ENCODE peak calls at places on chromosome 1, in nine cellular contexts. One of them, this sample, is unnamed.

GRCh38 chr1:150579110-150579954 is at the start of gene MCL1:
- DNase-seq in prostate gland: peak
- DNase-seq in GM12865: peak
- DNase-seq in epithelial cell of esophagus: peak
- DNase-seq in fibroblast of lung: peak
- DNase-seq in Calu3: peak
- DNase-seq in left ventricle myocardium inferior: peak
- DNase-seq in CD8-positive, alpha-beta T cell: peak
- DNase-seq in mucosa of descending colon: peak
- DNase-seq in this sample: peak

GRCh38 chr1:43952731-43953350 is 6.1 kb downstream of the IPO13 start:
- DNase-seq in epithelial cell of esophagus: no peak
- DNase-seq in GM12865: no peak
- DNase-seq in fibroblast of lung: no peak
- DNase-seq in Calu3: no peak
- DNase-seq in mucosa of descending colon: no peak
- DNase-seq in left ventricle myocardium inferior: no peak
- DNase-seq in CD8-positive, alpha-beta T cell: no peak
- DNase-seq in prostate gland: no peak
- DNase-seq in this sample: no peak

GRCh38 chr1:5798151-5798730 is 194.0 kb downstream of the NPHP4 start:
- DNase-seq in epithelial cell of esophagus: no peak
- DNase-seq in GM12865: no peak
- DNase-seq in prostate gland: no peak
- DNase-seq in Calu3: no peak
- DNase-seq in mucosa of descending colon: no peak
- DNase-seq in fibroblast of lung: no peak
- DNase-seq in CD8-positive, alpha-beta T cell: no peak
- DNase-seq in left ventricle myocardium inferior: no peak
- DNase-seq in this sample: no peak

GRCh38 chr1:9293512-9294439 is 1.1 kb downstream of the SPSB1 start:
- DNase-seq in mucosa of descending colon: peak
- DNase-seq in Calu3: no peak
- DNase-seq in GM12865: peak
- DNase-seq in epithelial cell of esophagus: peak
- DNase-seq in prostate gland: no peak
- DNase-seq in left ventricle myocardium inferior: peak
- DNase-seq in fibroblast of lung: peak
- DNase-seq in CD8-positive, alpha-beta T cell: peak
- DNase-seq in this sample: peak

GRCh38 chr1:28591708-28592313 is at the start of gene RAB42:
- DNase-seq in epithelial cell of esophagus: no peak
- DNase-seq in fibroblast of lung: peak
- DNase-seq in CD8-positive, alpha-beta T cell: no peak
- DNase-seq in Calu3: no peak
- DNase-seq in mucosa of descending colon: peak
- DNase-seq in prostate gland: no peak
- DNase-seq in GM12865: no peak
- DNase-seq in left ventricle myocardium inferior: peak
- DNase-seq in this sample: peak

GRCh38 chr1:15231714-15232201 is 15.3 kb upstream of the FHAD1 start:
- DNase-seq in mucosa of descending colon: no peak
- DNase-seq in CD8-positive, alpha-beta T cell: no peak
- DNase-seq in fibroblast of lung: no peak
- DNase-seq in GM12865: peak
- DNase-seq in epithelial cell of esophagus: no peak
- DNase-seq in left ventricle myocardium inferior: no peak
- DNase-seq in Calu3: no peak
- DNase-seq in prostate gland: no peak
- DNase-seq in this sample: no peak

GRCh38 chr1:79497193-79497773 is 490.8 kb upstream of the ADGRL4 start:
- DNase-seq in CD8-positive, alpha-beta T cell: no peak
- DNase-seq in mucosa of descending colon: peak
- DNase-seq in Calu3: peak
- DNase-seq in prostate gland: no peak
- DNase-seq in fibroblast of lung: peak
- DNase-seq in GM12865: peak
- DNase-seq in epithelial cell of esophagus: peak
- DNase-seq in left ventricle myocardium inferior: no peak
- DNase-seq in this sample: peak

GRCh38 chr1:54227091-54227602 is 27.2 kb downstream of the MRPL37 start:
- DNase-seq in CD8-positive, alpha-beta T cell: no peak
- DNase-seq in epithelial cell of esophagus: peak
- DNase-seq in GM12865: no peak
- DNase-seq in mucosa of descending colon: no peak
- DNase-seq in prostate gland: no peak
- DNase-seq in fibroblast of lung: peak
- DNase-seq in Calu3: peak
- DNase-seq in left ventricle myocardium inferior: no peak
- DNase-seq in this sample: peak

GRCh38 chr1:110433803-110434202 is 17.1 kb upstream of the PROK1 start:
- DNase-seq in CD8-positive, alpha-beta T cell: no peak
- DNase-seq in fibroblast of lung: peak
- DNase-seq in left ventricle myocardium inferior: peak
- DNase-seq in epithelial cell of esophagus: peak
- DNase-seq in GM12865: peak
- DNase-seq in Calu3: peak
- DNase-seq in mucosa of descending colon: peak
- DNase-seq in prostate gland: no peak
- DNase-seq in this sample: peak

GRCh38 chr1:59332983-59333382 is 36.1 kb downstream of the FGGY start:
- DNase-seq in GM12865: peak
- DNase-seq in fibroblast of lung: peak
- DNase-seq in mucosa of descending colon: no peak
- DNase-seq in epithelial cell of esophagus: peak
- DNase-seq in Calu3: no peak
- DNase-seq in CD8-positive, alpha-beta T cell: no peak
- DNase-seq in left ventricle myocardium inferior: no peak
- DNase-seq in prostate gland: no peak
- DNase-seq in this sample: peak

GRCh38 chr1:19764848-19765247 is 34.9 kb downstream of the TMCO4 start:
- DNase-seq in CD8-positive, alpha-beta T cell: no peak
- DNase-seq in fibroblast of lung: peak
- DNase-seq in GM12865: peak
- DNase-seq in epithelial cell of esophagus: peak
- DNase-seq in mucosa of descending colon: no peak
- DNase-seq in Calu3: no peak
- DNase-seq in left ventricle myocardium inferior: no peak
- DNase-seq in prostate gland: no peak
- DNase-seq in this sample: no peak

GRCh38 chr1:112618721-112619517 is at the start of gene ST7L:
- DNase-seq in GM12865: peak
- DNase-seq in mucosa of descending colon: peak
- DNase-seq in CD8-positive, alpha-beta T cell: peak
- DNase-seq in prostate gland: peak
- DNase-seq in epithelial cell of esophagus: peak
- DNase-seq in fibroblast of lung: peak
- DNase-seq in Calu3: peak
- DNase-seq in left ventricle myocardium inferior: peak
- DNase-seq in this sample: peak

GRCh38 chr1:63790989-63791388 is 17.2 kb downstream of the ROR1 start:
- DNase-seq in mucosa of descending colon: no peak
- DNase-seq in left ventricle myocardium inferior: no peak
- DNase-seq in epithelial cell of esophagus: peak
- DNase-seq in Calu3: no peak
- DNase-seq in CD8-positive, alpha-beta T cell: no peak
- DNase-seq in prostate gland: no peak
- DNase-seq in fibroblast of lung: no peak
- DNase-seq in GM12865: no peak
- DNase-seq in this sample: no peak

GRCh38 chr1:186994816-186995361 is 166.1 kb downstream of the PLA2G4A start:
- DNase-seq in GM12865: peak
- DNase-seq in Calu3: no peak
- DNase-seq in fibroblast of lung: no peak
- DNase-seq in CD8-positive, alpha-beta T cell: no peak
- DNase-seq in epithelial cell of esophagus: no peak
- DNase-seq in prostate gland: no peak
- DNase-seq in left ventricle myocardium inferior: no peak
- DNase-seq in mucosa of descending colon: no peak
- DNase-seq in this sample: no peak
- TF ChIP-seq CTCF in GM12865: no peak
- TF ChIP-seq CTCF in Calu3: no peak
- TF ChIP-seq CTCF in fibroblast of lung: no peak
- TF ChIP-seq CTCF in CD8-positive, alpha-beta T cell: no peak
- TF ChIP-seq CTCF in epithelial cell of esophagus: no peak
- TF ChIP-seq CTCF in prostate gland: no peak
- TF ChIP-seq CTCF in left ventricle myocardium inferior: no peak
- TF ChIP-seq CTCF in mucosa of descending colon: no peak
- TF ChIP-seq CTCF in this sample: no peak

DNA sequence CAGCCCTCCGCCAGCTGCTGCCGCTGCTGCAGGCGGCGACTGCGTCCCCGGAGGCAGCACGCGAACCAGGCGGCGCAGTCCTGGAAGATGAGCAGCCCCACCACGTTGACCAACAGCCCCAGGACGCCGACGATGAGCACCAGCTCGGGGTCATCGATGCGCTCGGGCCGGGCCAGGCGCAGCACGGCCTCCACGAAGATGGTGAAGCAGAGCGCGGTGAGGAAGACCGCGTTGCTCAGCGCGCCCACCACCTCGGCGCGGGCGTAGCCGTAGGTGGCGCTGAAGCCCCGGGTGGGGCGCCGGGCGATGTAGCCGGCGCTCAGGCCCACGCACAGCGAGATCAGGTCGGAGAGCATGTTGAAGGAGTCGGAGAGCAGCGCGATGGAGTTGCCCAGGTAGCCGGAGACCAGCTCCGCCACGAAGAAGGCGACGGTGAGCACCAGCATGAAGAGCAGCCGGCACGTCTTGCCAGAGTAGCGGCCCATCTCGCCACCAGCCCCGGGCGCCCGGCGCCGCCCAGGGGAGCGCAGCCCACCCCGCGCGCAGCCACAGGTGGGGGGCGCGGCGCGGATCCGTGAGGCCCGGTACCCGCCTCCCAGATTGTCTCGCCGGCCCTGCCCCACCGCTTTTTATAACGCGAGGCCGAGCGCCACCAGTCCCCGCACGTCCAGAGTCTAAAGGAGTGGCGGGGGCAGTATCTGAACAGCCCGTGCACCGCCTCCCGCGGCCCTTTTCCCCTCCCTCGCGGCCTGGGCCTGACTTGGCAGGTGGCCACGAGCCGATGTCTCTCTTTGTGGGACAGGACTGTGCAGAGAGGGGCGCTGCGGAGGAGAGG is at the start of gene SLC30A10:
- DNase-seq in prostate gland: no peak
- DNase-seq in fibroblast of lung: peak
- DNase-seq in Calu3: peak
- DNase-seq in mucosa of descending colon: peak
- DNase-seq in GM12865: no peak
- DNase-seq in epithelial cell of esophagus: peak
- DNase-seq in CD8-positive, alpha-beta T cell: no peak
- DNase-seq in left ventricle myocardium inferior: no peak
- DNase-seq in this sample: peak
- TF ChIP-seq CTCF in prostate gland: no peak
- TF ChIP-seq CTCF in fibroblast of lung: no peak
- TF ChIP-seq CTCF in Calu3: no peak
- TF ChIP-seq CTCF in mucosa of descending colon: no peak
- TF ChIP-seq CTCF in GM12865: no peak
- TF ChIP-seq CTCF in epithelial cell of esophagus: no peak
- TF ChIP-seq CTCF in CD8-positive, alpha-beta T cell: no peak
- TF ChIP-seq CTCF in left ventricle myocardium inferior: no peak
- TF ChIP-seq CTCF in this sample: no peak

GRCh38 chr1:153968000-153968363 is 280 bp downstream of the CREB3L4 start:
- DNase-seq in prostate gland: peak
- DNase-seq in epithelial cell of esophagus: peak
- DNase-seq in GM12865: no peak
- DNase-seq in mucosa of descending colon: peak
- DNase-seq in Calu3: peak
- DNase-seq in left ventricle myocardium inferior: no peak
- DNase-seq in fibroblast of lung: no peak
- DNase-seq in CD8-positive, alpha-beta T cell: no peak
- DNase-seq in this sample: no peak
- TF ChIP-seq CTCF in prostate gland: no peak
- TF ChIP-seq CTCF in epithelial cell of esophagus: no peak
- TF ChIP-seq CTCF in GM12865: no peak
- TF ChIP-seq CTCF in mucosa of descending colon: no peak
- TF ChIP-seq CTCF in Calu3: no peak
- TF ChIP-seq CTCF in left ventricle myocardium inferior: no peak
- TF ChIP-seq CTCF in fibroblast of lung: no peak
- TF ChIP-seq CTCF in CD8-positive, alpha-beta T cell: no peak
- TF ChIP-seq CTCF in this sample: no peak

GRCh38 chr1:23979387-23980005 is 631 bp downstream of the SRSF10 start:
- DNase-seq in CD8-positive, alpha-beta T cell: no peak
- DNase-seq in Calu3: no peak
- DNase-seq in epithelial cell of esophagus: no peak
- DNase-seq in GM12865: no peak
- DNase-seq in left ventricle myocardium inferior: no peak
- DNase-seq in fibroblast of lung: no peak
- DNase-seq in prostate gland: no peak
- DNase-seq in mucosa of descending colon: no peak
- DNase-seq in this sample: no peak

GRCh38 chr1:23978825-23979224 is 1.3 kb downstream of the SRSF10 start:
- DNase-seq in Calu3: no peak
- DNase-seq in GM12865: no peak
- DNase-seq in left ventricle myocardium inferior: no peak
- DNase-seq in fibroblast of lung: no peak
- DNase-seq in prostate gland: no peak
- DNase-seq in epithelial cell of esophagus: no peak
- DNase-seq in mucosa of descending colon: no peak
- DNase-seq in CD8-positive, alpha-beta T cell: no peak
- DNase-seq in this sample: no peak

GRCh38 chr1:23977854-23978191 is 2.3 kb downstream of the SRSF10 start:
- DNase-seq in Calu3: no peak
- DNase-seq in epithelial cell of esophagus: no peak
- DNase-seq in left ventricle myocardium inferior: no peak
- DNase-seq in CD8-positive, alpha-beta T cell: no peak
- DNase-seq in prostate gland: no peak
- DNase-seq in GM12865: no peak
- DNase-seq in fibroblast of lung: peak
- DNase-seq in mucosa of descending colon: no peak
- DNase-seq in this sample: no peak

GRCh38 chr1:23980725-23981063 is 567 bp upstream of the SRSF10 start:
- DNase-seq in epithelial cell of esophagus: peak
- DNase-seq in CD8-positive, alpha-beta T cell: peak
- DNase-seq in GM12865: peak
- DNase-seq in mucosa of descending colon: peak
- DNase-seq in left ventricle myocardium inferior: no peak
- DNase-seq in fibroblast of lung: peak
- DNase-seq in Calu3: peak
- DNase-seq in prostate gland: no peak
- DNase-seq in this sample: no peak

DNA sequence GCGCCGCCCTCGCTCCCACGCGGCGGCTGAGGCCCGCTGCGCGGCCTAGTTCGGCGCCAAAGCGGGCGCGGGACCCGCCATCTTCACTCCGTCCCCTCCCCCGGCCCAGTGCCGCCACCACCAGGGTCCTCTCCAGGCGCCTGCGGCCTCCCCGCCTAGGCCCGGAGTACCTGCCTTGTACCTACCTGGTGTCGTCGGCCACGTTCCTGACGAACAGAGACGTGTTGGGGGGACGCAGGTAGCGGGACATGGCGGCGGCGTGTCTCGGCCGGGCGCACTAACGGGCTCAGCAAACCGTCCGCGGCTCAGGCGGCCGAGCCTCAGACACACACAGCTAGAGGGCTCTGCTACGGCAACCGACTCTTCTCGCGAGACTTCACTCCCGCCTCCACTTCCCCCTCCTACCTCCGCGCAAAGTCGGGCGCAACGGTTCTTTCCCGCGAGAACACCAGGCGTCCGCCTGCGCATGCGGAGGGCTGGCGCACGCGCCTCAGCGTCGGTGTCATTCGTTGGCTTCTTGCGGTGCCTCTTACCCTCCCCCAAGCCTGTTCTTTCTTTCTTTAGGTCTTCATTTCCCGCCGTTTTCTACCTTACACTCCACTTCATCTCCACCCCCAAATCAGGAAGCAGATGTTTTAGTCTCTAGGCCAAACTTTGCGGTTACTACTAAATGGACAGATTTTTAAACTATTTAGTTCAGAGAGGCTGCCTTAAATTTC is at the start of gene SRSF10:
- DNase-seq in left ventricle myocardium inferior: peak
- DNase-seq in Calu3: peak
- DNase-seq in GM12865: peak
- DNase-seq in CD8-positive, alpha-beta T cell: peak
- DNase-seq in mucosa of descending colon: peak
- DNase-seq in epithelial cell of esophagus: peak
- DNase-seq in prostate gland: peak
- DNase-seq in fibroblast of lung: peak
- DNase-seq in this sample: peak
- TF ChIP-seq CTCF in left ventricle myocardium inferior: peak
- TF ChIP-seq CTCF in Calu3: no peak
- TF ChIP-seq CTCF in GM12865: peak
- TF ChIP-seq CTCF in CD8-positive, alpha-beta T cell: peak
- TF ChIP-seq CTCF in mucosa of descending colon: no peak
- TF ChIP-seq CTCF in epithelial cell of esophagus: peak
- TF ChIP-seq CTCF in prostate gland: peak
- TF ChIP-seq CTCF in fibroblast of lung: no peak
- TF ChIP-seq CTCF in this sample: peak